ENCODE peak calls at places on chromosomes 13 and 19, in seven cellular contexts. V is GM04503, U is T-helper 9 cell, C is DMS79 treated with DMSO at 0.1 percent for 48 hours, G is LoVo, I is psoas muscle, H is Peyer's patch. Y is an unnamed sample.

GRCh38 chr13:64471916-64472315 is 2758.2 kb downstream of the PCDH9 start:
- DNase-seq in V (peak), U (no peak), C (no peak), G (no peak), I (no peak), H (no peak), Y (peak)

GRCh38 chr19:1882089-1882785 is 3.1 kb downstream of the ABHD17A start:
- DNase-seq in V (no peak), U (peak), C (no peak), G (no peak), I (no peak), H (no peak), Y (no peak)

GRCh38 chr19:46608581-46609345 is 7.6 kb downstream of the CALM3 start:
- DNase-seq in V (no peak), U (no peak), C (no peak), G (no peak), I (no peak), H (no peak), Y (no peak)

GRCh38 chr13:23876265-23876664 is 12.9 kb downstream of the MIPEP start:
- DNase-seq in V (no peak), U (no peak), C (no peak), G (no peak), I (no peak), H (no peak), Y (no peak)

GRCh38 chr19:5713228-5713627 is 6.7 kb downstream of the LONP1 start:
- DNase-seq in V (no peak), U (no peak), C (no peak), G (no peak), I (no peak), H (no peak), Y (no peak)

GRCh38 chr13:112638157-112638750 is 50.3 kb upstream of the TUBGCP3 start:
- DNase-seq in V (no peak), U (no peak), C (peak), G (no peak), I (no peak), H (no peak), Y (no peak)

GRCh38 chr19:40367577-40368434 is 19.3 kb downstream of the PLD3 start:
- DNase-seq in V (no peak), U (no peak), C (no peak), G (no peak), I (no peak), H (no peak), Y (no peak)

GRCh38 chr13:58597552-58597951 is 966.0 kb downstream of the PCDH17 start:
- DNase-seq in V (no peak), U (no peak), C (no peak), G (no peak), I (no peak), H (no peak), Y (no peak)

GRCh38 chr13:98150836-98151489 is 8.1 kb downstream of the FARP1 start:
- DNase-seq in V (no peak), U (no peak), C (peak), G (no peak), I (no peak), H (no peak), Y (no peak)

GRCh38 chr13:29589967-29590366 is 5.5 kb downstream of the SLC7A1 start:
- DNase-seq in V (no peak), U (no peak), C (no peak), G (no peak), I (no peak), H (no peak), Y (no peak)

GRCh38 chr19:58153386-58153785 is 2.8 kb upstream of the ZNF329 start:
- DNase-seq in V (no peak), U (no peak), C (no peak), G (no peak), I (no peak), H (no peak), Y (no peak)

GRCh38 chr13:27500806-27501534 is 50.6 kb upstream of the MTIF3 start:
- DNase-seq in V (no peak), U (no peak), C (no peak), G (no peak), I (no peak), H (no peak), Y (no peak)

GRCh38 chr19:13016628-13017305 is 21.5 kb downstream of the NFIX start:
- DNase-seq in V (no peak), U (no peak), C (no peak), G (no peak), I (no peak), H (no peak), Y (no peak)

GRCh38 chr13:33730147-33730546 is 87.8 kb upstream of the RFC3 start:
- DNase-seq in V (no peak), U (no peak), C (peak), G (no peak), I (no peak), H (no peak), Y (no peak)

Y was measured in EL.